ENCODE peak calls at places on chromosomes 16 and 17, in nine cellular contexts. Y is prostate gland, B is heart left ventricle, E is stomach, G is sigmoid colon, O is esophagus squamous epithelium, V is tibial nerve, Z is A549, X is body of pancreas. P is an unnamed sample.

GRCh38 chr17:58344047-58344790 is 7.8 kb downstream of the SUPT4H1 start:
- DNase-seq in Y (no peak), B (no peak), E (peak; percentile 53), G (no peak), O (peak; percentile 49), V (no peak), Z (no peak), X (no peak), P (no peak)

GRCh38 chr16:68496689-68497088 is 42.4 kb upstream of the ZFP90 start:
- DNase-seq in Y (no peak), B (no peak), E (no peak), G (no peak), O (no peak), V (no peak), Z (no peak), X (no peak), P (no peak)

GRCh38 chr17:55814377-55814776 is 63.5 kb downstream of the PCTP start:
- DNase-seq in Y (no peak), B (peak; percentile 63), E (no peak), G (no peak), O (no peak), V (no peak), Z (no peak), X (peak; percentile 45), P (no peak)

GRCh38 chr16:79607587-79607986 is 7.0 kb upstream of the MAF start:
- DNase-seq in Y (no peak), B (no peak), E (no peak), G (no peak), O (no peak), V (no peak), Z (no peak), X (no peak), P (no peak)

GRCh38 chr17:50257574-50258224 is 16.6 kb upstream of the TMEM92 start:
- DNase-seq in Y (no peak), B (no peak), E (no peak), G (peak; percentile 72), O (no peak), V (no peak), Z (no peak), X (no peak), P (no peak)

GRCh38 chr17:63519972-63520882 is 2.9 kb upstream of the KCNH6 start:
- DNase-seq in Y (peak; percentile 58), B (no peak), E (no peak), G (no peak), O (no peak), V (no peak), Z (peak; percentile 40), X (peak; percentile 63), P (no peak)

GRCh38 chr16:58032710-58033293 is 7.2 kb downstream of the MMP15 start:
- DNase-seq in Y (no peak), B (peak; percentile 86), E (peak; percentile 89), G (no peak), O (no peak), V (no peak), Z (no peak), X (peak; percentile 88), P (no peak)

GRCh38 chr17:67244621-67245072 is 349 bp downstream of the HELZ start:
- DNase-seq in Y (peak; percentile 7), B (no peak), E (no peak), G (no peak), O (no peak), V (no peak), Z (peak; percentile 23), X (no peak), P (peak; percentile 53)

GRCh38 chr16:67147437-67148140 is 3.2 kb downstream of the B3GNT9 start:
- DNase-seq in Y (no peak), B (no peak), E (no peak), G (no peak), O (no peak), V (no peak), Z (no peak), X (no peak), P (no peak)

GRCh38 chr16:87235810-87236515 is 81.2 kb downstream of the C16orf95 start:
- DNase-seq in Y (no peak), B (no peak), E (no peak), G (no peak), O (no peak), V (no peak), Z (no peak), X (no peak), P (no peak)

GRCh38 chr17:50147841-50148225 is 2.6 kb downstream of the PPP1R9B start:
- DNase-seq in Y (no peak), B (peak; percentile 74), E (no peak), G (no peak), O (no peak), V (no peak), Z (no peak), X (peak; percentile 57), P (peak; percentile 62)

GRCh38 chr16:68528686-68529379 is 10.3 kb upstream of the ZFP90 start:
- DNase-seq in Y (peak; percentile 84), B (peak; percentile 87), E (peak; percentile 90), G (peak; percentile 92), O (peak; percentile 18), V (peak; percentile 85), Z (peak; percentile 90), X (peak; percentile 91), P (peak; percentile 88)

GRCh38 chr17:7329360-7330098 is 394 bp upstream of the NEURL4 start:
- DNase-seq in Y (peak; percentile 96), B (peak; percentile 99), E (peak; percentile 98), G (peak; percentile 100), O (peak; percentile 94), V (peak; percentile 97), Z (peak; percentile 99), X (peak; percentile 99), P (peak; percentile 99)

GRCh38 chr17:77451894-77452852 is 311.4 kb downstream of the SEC14L1 start:
- DNase-seq in Y (peak; percentile 78), B (peak; percentile 84), E (peak; percentile 69), G (peak; percentile 94), O (no peak), V (peak; percentile 67), Z (no peak), X (peak; percentile 65), P (peak; percentile 77)

GRCh38 chr17:74843352-74843627 is 16.4 kb downstream of the GRIN2C start:
- DNase-seq in Y (no peak), B (no peak), E (no peak), G (no peak), O (no peak), V (no peak), Z (no peak), X (no peak), P (no peak)

GRCh38 chr17:73223626-73224616 is 31.1 kb downstream of the COG1 start:
- DNase-seq in Y (no peak), B (no peak), E (no peak), G (no peak), O (no peak), V (no peak), Z (no peak), X (no peak), P (no peak)

GRCh38 chr17:43319293-43320124 is 79.3 kb upstream of the ARL4D start:
- DNase-seq in Y (no peak), B (no peak), E (no peak), G (no peak), O (no peak), V (no peak), Z (no peak), X (no peak), P (no peak)

GRCh38 chr17:66952681-66953638 is 11.5 kb upstream of the CACNG4 start:
- DNase-seq in Y (no peak), B (no peak), E (no peak), G (no peak), O (no peak), V (no peak), Z (no peak), X (no peak), P (no peak)

GRCh38 chr17:79276824-79277223 is 202.2 kb downstream of the ENGASE start:
- DNase-seq in Y (no peak), B (no peak), E (no peak), G (no peak), O (no peak), V (no peak), Z (no peak), X (peak; percentile 87), P (no peak)

GRCh38 chr16:5769513-5769912 is 671.9 kb upstream of the EEF2KMT start:
- DNase-seq in Y (no peak), B (no peak), E (no peak), G (no peak), O (no peak), V (no peak), Z (no peak), X (no peak), P (no peak)

GRCh38 chr17:81608605-81609004 is 28.3 kb downstream of the NPLOC4 start:
- DNase-seq in Y (no peak), B (no peak), E (no peak), G (no peak), O (no peak), V (no peak), Z (no peak), X (no peak), P (no peak)

GRCh38 chr17:9985622-9986021 is 80.6 kb upstream of the RCVRN start:
- DNase-seq in Y (no peak), B (no peak), E (no peak), G (no peak), O (no peak), V (no peak), Z (no peak), X (no peak), P (no peak)

GRCh38 chr17:45291170-45291805 is 25.5 kb downstream of the MAP3K14 start:
- DNase-seq in Y (no peak), B (no peak), E (no peak), G (no peak), O (no peak), V (peak; percentile 60), Z (no peak), X (no peak), P (no peak)
- H3K4me1 ChIP-seq in Y (peaks cover 36% of the 10 kb centered on the region), B (peaks cover 73% of the 10 kb centered on the region), E (peaks cover 100% of the 10 kb centered on the region), G (peaks cover 100% of the 10 kb centered on the region), O (peaks cover 87% of the 10 kb centered on the region), V (peaks cover 49% of the 10 kb centered on the region), Z (peaks cover 74% of the 10 kb centered on the region), X (peaks cover 89% of the 10 kb centered on the region), P (peaks cover 41% of the 10 kb centered on the region)

DNA sequence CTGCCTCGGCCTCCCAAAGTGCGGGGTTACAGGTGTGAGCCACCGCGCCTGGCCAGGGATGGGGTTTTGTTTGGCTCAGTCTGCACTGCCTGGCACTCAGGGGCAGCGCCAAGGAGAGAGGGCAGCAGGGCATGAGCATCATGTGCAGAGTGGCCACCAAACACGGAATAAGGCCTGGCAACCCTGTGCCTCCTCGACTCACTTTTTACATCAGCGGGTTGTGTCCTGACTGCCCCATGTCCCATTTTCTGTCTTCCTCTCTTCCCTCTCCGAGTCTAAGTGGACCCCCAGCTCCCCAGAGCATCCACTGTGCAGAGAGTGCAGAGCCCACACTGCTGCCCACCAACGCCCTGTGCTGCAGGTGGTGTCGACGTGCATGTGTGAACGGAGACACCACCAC is 18.2 kb upstream of the TRAP1 start:
- DNase-seq in Y (no peak), B (no peak), E (no peak), G (peak; percentile 48), O (no peak), V (no peak), Z (no peak), X (no peak), P (peak; percentile 24)
- TF ChIP-seq POLR2A in Y (no peak), B (no peak), E (no peak), G (no peak), O (no peak), V (no peak), Z (no peak), X (no peak), P (no peak)

GRCh38 chr17:71316498-71316897 is 804.3 kb upstream of the SOX9 start:
- DNase-seq in Y (no peak), B (no peak), E (no peak), G (no peak), O (no peak), V (no peak), Z (no peak), X (no peak), P (no peak)
- H3K27ac ChIP-seq in Y (no peak overlapping the region), B (no peak overlapping the region), E (no peak overlapping the region), G (no peak overlapping the region), O (no peak overlapping the region), V (no peak overlapping the region), Z (no peak overlapping the region), X (no peak overlapping the region), P (no peak overlapping the region)

GRCh38 chr16:10866196-10866976 is 10.6 kb upstream of the CIITA start:
- DNase-seq in Y (no peak), B (peak; percentile 63), E (no peak), G (no peak), O (no peak), V (no peak), Z (no peak), X (no peak), P (no peak)
- H3K4me1 ChIP-seq in Y (no peaks in the 10 kb centered on the region), B (peaks cover 14% of the 10 kb centered on the region), E (peaks cover 57% of the 10 kb centered on the region), G (no peaks in the 10 kb centered on the region), O (peaks cover 24% of the 10 kb centered on the region), V (peaks cover 26% of the 10 kb centered on the region), Z (no peaks in the 10 kb centered on the region), X (peaks cover 36% of the 10 kb centered on the region), P (peaks cover 2% of the 10 kb centered on the region)